ENCODE peak calls at places on chromosomes 3 and 15, in nine cellular contexts. E, W, M, D, Q, L, Y, J and N are unnamed samples.
A peak's percentile ranks its signal among the peaks of the same experiment; 100 is the strongest.

GRCh38 chr3:95715137-95715536 is 1099.3 kb upstream of the EPHA6 start:
- DNase-seq in Q (no peak), L (no peak), D (no peak), J (no peak), W (no peak), E (no peak), M (no peak), Y (no peak), N (no peak)

GRCh38 chr3:126083913-126084514 is at the start of gene SLC41A3:
- DNase-seq in E (peak; percentile 79), Q (peak; percentile 91), J (peak; percentile 73), L (peak; percentile 69), W (peak; percentile 81), D (peak; percentile 87), M (peak; percentile 96), Y (peak; percentile 93), N (peak; percentile 94)

GRCh38 chr3:60979861-60980739 is 271.2 kb downstream of the FHIT start:
- DNase-seq in Y (no peak), E (peak; percentile 61), L (no peak), Q (no peak), J (no peak), D (no peak), W (no peak), M (no peak), N (no peak)

GRCh38 chr15:66780172-66780972 is 78.3 kb downstream of the SMAD6 start:
- DNase-seq in D (peak; percentile 54), J (no peak), L (no peak), Q (no peak), W (no peak), E (peak; percentile 64), M (peak; percentile 63), Y (peak; percentile 62), N (no peak)

GRCh38 chr3:172272699-172273098 is 175.6 kb downstream of the GHSR start:
- DNase-seq in E (peak; percentile 96), Y (no peak), W (no peak), J (no peak), D (no peak), M (no peak), L (no peak), Q (no peak), N (no peak)

GRCh38 chr15:75347222-75348033 is 589 bp downstream of the NEIL1 start:
- DNase-seq in D (peak; percentile 52), Q (peak; percentile 68), W (no peak), J (peak; percentile 37), E (no peak), M (peak; percentile 81), Y (peak; percentile 79), L (peak; percentile 43), N (peak; percentile 82)

GRCh38 chr3:157467165-157467564 is 30.5 kb downstream of the PTX3 start:
- DNase-seq in D (no peak), Y (no peak), J (no peak), M (no peak), E (no peak), W (no peak), L (no peak), Q (no peak), N (no peak)

GRCh38 chr3:129576514-129577345 is 29.7 kb downstream of the PLXND1 start:
- DNase-seq in L (peak; percentile 64), Y (peak; percentile 75), M (no peak), Q (peak; percentile 76), J (peak; percentile 31), E (peak; percentile 76), D (no peak), W (no peak), N (no peak)

GRCh38 chr3:12046406-12046805 is 42.2 kb downstream of the SYN2 start:
- DNase-seq in E (peak; percentile 3), W (no peak), Q (no peak), D (no peak), M (no peak), Y (no peak), L (no peak), J (no peak), N (no peak)

GRCh38 chr3:120741837-120742197 is 499 bp downstream of the RABL3 start:
- DNase-seq in E (peak; percentile 50), M (peak; percentile 10), D (peak; percentile 17), Q (peak; percentile 26), J (no peak), W (no peak), Y (no peak), L (no peak), N (no peak)

GRCh38 chr3:112775011-112775742 is 71.5 kb downstream of the CD200R1L start:
- DNase-seq in Y (no peak), E (peak; percentile 51), L (no peak), D (peak; percentile 44), J (no peak), W (no peak), M (no peak), Q (no peak), N (no peak)

GRCh38 chr3:152281032-152281713 is 12.4 kb downstream of the MBNL1 start:
- DNase-seq in Q (no peak), M (no peak), Y (no peak), D (no peak), J (no peak), W (no peak), L (no peak), E (peak; percentile 44), N (no peak)

GRCh38 chr3:129046732-129047552 is 13.6 kb upstream of the GP9 start:
- DNase-seq in D (no peak), J (no peak), L (no peak), Q (peak; percentile 73), M (no peak), W (no peak), E (no peak), Y (peak; percentile 7), N (no peak)

GRCh38 chr3:73661262-73661661 is 36.5 kb upstream of the PDZRN3 start:
- DNase-seq in E (no peak), M (no peak), D (no peak), Y (no peak), Q (no peak), W (no peak), J (no peak), L (no peak), N (no peak)

GRCh38 chr3:53974314-53974713 is 82.7 kb upstream of the SELENOK start:
- DNase-seq in Q (no peak), J (no peak), L (no peak), E (peak; percentile 9), Y (no peak), M (no peak), D (no peak), W (peak; percentile 30), N (no peak)

GRCh38 chr3:32882603-32883025 is 64.8 kb downstream of the TRIM71 start:
- DNase-seq in W (no peak), D (no peak), Y (no peak), J (no peak), M (no peak), L (no peak), Q (no peak), E (no peak), N (no peak)

GRCh38 chr3:104359546-104359945 is 1007.2 kb upstream of the ALCAM start:
- DNase-seq in W (no peak), J (no peak), Y (no peak), Q (no peak), D (no peak), L (no peak), E (peak; percentile 63), M (peak; percentile 22), N (no peak)

GRCh38 chr3:152826476-152826875 is 8.5 kb upstream of the P2RY1 start:
- DNase-seq in D (no peak), E (no peak), Y (no peak), L (no peak), M (no peak), W (peak; percentile 21), Q (no peak), J (no peak), N (no peak)

GRCh38 chr15:68335251-68335650 is 57.7 kb downstream of the FEM1B start:
- DNase-seq in E (no peak), W (peak; percentile 30), Q (no peak), L (no peak), J (no peak), M (no peak), Y (no peak), D (no peak), N (no peak)

GRCh38 chr3:187243933-187244564 is 46.8 kb downstream of the RTP1 start:
- DNase-seq in M (no peak), D (no peak), Y (no peak), E (peak; percentile 16), W (no peak), Q (no peak), L (no peak), J (no peak), N (no peak)

GRCh38 chr3:172658344-172659245 is 52.3 kb downstream of the NCEH1 start:
- DNase-seq in W (no peak), M (peak; percentile 49), E (peak; percentile 94), D (no peak), Q (no peak), L (no peak), Y (no peak), J (no peak), N (no peak)

GRCh38 chr3:46719044-46719565 is 1.4 kb upstream of the PRSS50 start:
- DNase-seq in D (no peak), E (no peak), M (no peak), Y (no peak), L (no peak), Q (peak; percentile 2), W (no peak), J (no peak), N (no peak)

GRCh38 chr3:56980798-56981390 is 79.6 kb upstream of the SPATA12 start:
- DNase-seq in Y (no peak), W (no peak), Q (peak; percentile 50), D (peak; percentile 62), M (no peak), E (peak; percentile 99), L (no peak), J (no peak), N (no peak)

GRCh38 chr15:91529534-91529933 is 324.0 kb upstream of the SLCO3A1 start:
- DNase-seq in E (no peak), Q (no peak), Y (no peak), M (no peak), D (no peak), J (no peak), L (no peak), W (no peak), N (no peak)

GRCh38 chr3:169769287-169770181 is at the start of gene ACTRT3:
- DNase-seq in D (peak; percentile 43), W (peak; percentile 87), Q (peak; percentile 76), J (peak; percentile 43), E (peak; percentile 35), M (peak; percentile 77), Y (peak; percentile 77), L (peak; percentile 38), N (peak; percentile 80)

GRCh38 chr3:182284793-182285192 is 508.5 kb upstream of the ATP11B start:
- DNase-seq in M (peak; percentile 14), J (no peak), Y (no peak), D (no peak), L (no peak), Q (peak; percentile 26), W (no peak), E (no peak), N (no peak)

GRCh38 chr15:50145451-50145872 is 26.4 kb upstream of the ATP8B4 start:
- DNase-seq in D (peak; percentile 65), Y (no peak), E (peak; percentile 87), J (no peak), L (no peak), W (peak; percentile 6), Q (no peak), M (peak; percentile 62), N (no peak)

GRCh38 chr15:97410907-97411575 is 549.5 kb upstream of the ARRDC4 start:
- DNase-seq in Y (no peak), J (no peak), W (no peak), L (no peak), E (no peak), Q (no peak), D (no peak), M (no peak), N (no peak)

GRCh38 chr3:45700570-45701073 is 11.4 kb downstream of the SACM1L start:
- DNase-seq in E (no peak), D (no peak), W (no peak), J (no peak), M (no peak), L (no peak), Q (no peak), Y (no peak), N (no peak)

GRCh38 chr3:148202386-148202785 is 495.3 kb upstream of the AGTR1 start:
- DNase-seq in D (no peak), J (no peak), W (no peak), Q (no peak), M (peak; percentile 8), L (no peak), Y (no peak), E (no peak), N (no peak)

GRCh38 chr15:65738649-65739048 is 53.4 kb downstream of the DENND4A start:
- DNase-seq in M (no peak), Q (no peak), L (no peak), E (no peak), J (no peak), D (no peak), W (no peak), Y (no peak), N (no peak)